ENCODE peak calls at places on chromosomes 16 and 17, in four cellular contexts. One of them, this sample, is unnamed.

GRCh38 chr17:58487589-58488427 is at the start of gene HSF5:
- DNase-seq in A549: no peak
- DNase-seq in right lobe of liver: peak
- DNase-seq in HFFc6: no peak
- DNase-seq in this sample: no peak

GRCh38 chr17:37231882-37232281 is 143.9 kb upstream of the C17orf78 start:
- DNase-seq in A549: no peak
- DNase-seq in right lobe of liver: no peak
- DNase-seq in HFFc6: no peak
- DNase-seq in this sample: no peak

GRCh38 chr17:2183346-2183745 is 120.2 kb downstream of the SMG6 start:
- DNase-seq in HFFc6: no peak
- DNase-seq in A549: no peak
- DNase-seq in right lobe of liver: no peak
- DNase-seq in this sample: no peak

GRCh38 chr17:81411305-81411704 is 16.0 kb downstream of the BAHCC1 start:
- DNase-seq in A549: no peak
- DNase-seq in HFFc6: no peak
- DNase-seq in right lobe of liver: no peak
- DNase-seq in this sample: no peak

GRCh38 chr17:51231999-51232398 is 27.9 kb downstream of the MBTD1 start:
- DNase-seq in right lobe of liver: no peak
- DNase-seq in HFFc6: no peak
- DNase-seq in A549: no peak
- DNase-seq in this sample: no peak

GRCh38 chr17:66523378-66524174 is 221.2 kb downstream of the PRKCA start:
- DNase-seq in right lobe of liver: no peak
- DNase-seq in HFFc6: peak
- DNase-seq in A549: no peak
- DNase-seq in this sample: no peak

GRCh38 chr16:64019339-64019738 is 1102.5 kb downstream of the CDH11 start:
- DNase-seq in A549: no peak
- DNase-seq in HFFc6: no peak
- DNase-seq in right lobe of liver: no peak
- DNase-seq in this sample: no peak

GRCh38 chr16:56352351-56353053 is 72.8 kb downstream of the AMFR start:
- DNase-seq in HFFc6: no peak
- DNase-seq in A549: no peak
- DNase-seq in right lobe of liver: peak
- DNase-seq in this sample: no peak

GRCh38 chr16:24255446-24256352 is at the start of gene CACNG3:
- DNase-seq in right lobe of liver: peak
- DNase-seq in A549: peak
- DNase-seq in HFFc6: no peak
- DNase-seq in this sample: no peak